ENCODE peak calls at places on chromosome 18, in ten cellular contexts. Y is stomach, I is B cell, E is brain microvascular endothelial cell, W is adrenal gland, C is fibroblast of pulmonary artery, N is mesothelial cell of epicardium, D is progenitor cell of endocrine pancreas, O is tibial artery, X is pancreas. B is an unnamed sample.

GRCh38 chr18:78803104-78803503 is 176.5 kb upstream of the SALL3 start:
- DNase-seq in Y (no peak), I (no peak), E (no peak), W (no peak), C (no peak), N (no peak), D (no peak), O (no peak), X (no peak), B (no peak)

GRCh38 chr18:44568986-44569385 is 111.7 kb upstream of the SETBP1 start:
- DNase-seq in Y (no peak), I (no peak), E (no peak), W (no peak), C (no peak), N (no peak), D (no peak), O (no peak), X (no peak), B (no peak)

GRCh38 chr18:39415471-39415870 is 1849.9 kb upstream of the CELF4 start:
- DNase-seq in Y (no peak), I (no peak), E (no peak), W (no peak), C (no peak), N (no peak), D (no peak), O (no peak), X (no peak), B (no peak)

GRCh38 chr18:78589916-78590437 is 389.6 kb upstream of the SALL3 start:
- DNase-seq in Y (no peak), I (no peak), E (no peak), W (no peak), C (no peak), N (no peak), D (no peak), O (no peak), X (no peak), B (no peak)

GRCh38 chr18:9612215-9612830 is 2.0 kb downstream of the PPP4R1 start:
- DNase-seq in Y (peak), I (peak), E (no peak), W (peak), C (peak), N (no peak), D (no peak), O (no peak), X (no peak), B (peak)

GRCh38 chr18:24552218-24552617 is 91.8 kb downstream of the HRH4 start:
- DNase-seq in Y (no peak), I (no peak), E (no peak), W (no peak), C (no peak), N (no peak), D (no peak), O (no peak), X (no peak), B (no peak)

GRCh38 chr18:78738076-78738690 is 241.4 kb upstream of the SALL3 start:
- DNase-seq in Y (no peak), I (peak), E (no peak), W (peak), C (no peak), N (no peak), D (no peak), O (no peak), X (no peak), B (peak)

GRCh38 chr18:73891572-73892421 is 255.8 kb downstream of the FBXO15 start:
- DNase-seq in Y (no peak), I (no peak), E (no peak), W (no peak), C (no peak), N (no peak), D (peak), O (no peak), X (no peak), B (peak)

GRCh38 chr18:79545255-79545654 is 134.3 kb upstream of the CTDP1 start:
- DNase-seq in Y (peak), I (no peak), E (no peak), W (no peak), C (no peak), N (no peak), D (no peak), O (no peak), X (no peak), B (no peak)

GRCh38 chr18:78900938-78901909 is 78.4 kb upstream of the SALL3 start:
- DNase-seq in Y (no peak), I (no peak), E (no peak), W (no peak), C (no peak), N (no peak), D (no peak), O (no peak), X (no peak), B (no peak)

GRCh38 chr18:9826666-9827065 is 59.1 kb upstream of the TXNDC2 start:
- DNase-seq in Y (no peak), I (no peak), E (no peak), W (no peak), C (no peak), N (no peak), D (no peak), O (no peak), X (no peak), B (no peak)

GRCh38 chr18:6729247-6730091 is at the start of gene ARHGAP28:
- DNase-seq in Y (peak), I (no peak), E (peak), W (peak), C (peak), N (peak), D (peak), O (peak), X (peak), B (peak)

GRCh38 chr18:78542204-78542603 is 437.4 kb upstream of the SALL3 start:
- DNase-seq in Y (peak), I (no peak), E (no peak), W (peak), C (no peak), N (no peak), D (no peak), O (peak), X (peak), B (no peak)

GRCh38 chr18:11005528-11005927 is 143.8 kb downstream of the PIEZO2 start:
- DNase-seq in Y (peak), I (no peak), E (peak), W (peak), C (peak), N (no peak), D (peak), O (no peak), X (peak), B (no peak)

GRCh38 chr18:46243095-46243494 is 138.9 kb downstream of the HAUS1 start:
- DNase-seq in Y (no peak), I (no peak), E (no peak), W (no peak), C (no peak), N (no peak), D (no peak), O (no peak), X (no peak), B (no peak)

GRCh38 chr18:9516437-9517064 is 41.2 kb downstream of the RALBP1 start:
- DNase-seq in Y (no peak), I (no peak), E (no peak), W (no peak), C (peak), N (no peak), D (no peak), O (no peak), X (no peak), B (no peak)

GRCh38 chr18:21897811-21898210 is 157.2 kb downstream of the MIB1 start:
- DNase-seq in Y (peak), I (no peak), E (peak), W (peak), C (peak), N (no peak), D (peak), O (peak), X (no peak), B (peak)

GRCh38 chr18:74390900-74391299 is 66.2 kb downstream of the DIPK1C start:
- DNase-seq in Y (no peak), I (no peak), E (no peak), W (no peak), C (no peak), N (no peak), D (no peak), O (no peak), X (no peak), B (no peak)

GRCh38 chr18:5518899-5519371 is 24.9 kb downstream of the EPB41L3 start:
- DNase-seq in Y (no peak), I (no peak), E (peak), W (peak), C (peak), N (no peak), D (no peak), O (no peak), X (no peak), B (no peak)

GRCh38 chr18:47413327-47413726 is 161.9 kb upstream of the SKOR2 start:
- DNase-seq in Y (peak), I (no peak), E (no peak), W (no peak), C (no peak), N (no peak), D (no peak), O (no peak), X (peak), B (no peak)

GRCh38 chr18:80246656-80247402 is 485 bp downstream of the PARD6G start:
- DNase-seq in Y (no peak), I (no peak), E (no peak), W (no peak), C (no peak), N (no peak), D (peak), O (no peak), X (peak), B (peak)

GRCh38 chr18:12359515-12359927 is 17.5 kb downstream of the AFG3L2 start:
- DNase-seq in Y (no peak), I (no peak), E (peak), W (no peak), C (peak), N (no peak), D (no peak), O (no peak), X (no peak), B (no peak)

GRCh38 chr18:6994053-6994452 is 123.5 kb downstream of the LAMA1 start:
- DNase-seq in Y (no peak), I (no peak), E (no peak), W (no peak), C (peak), N (no peak), D (no peak), O (no peak), X (no peak), B (peak)

GRCh38 chr18:8730080-8730827 is 24.9 kb downstream of the MTCL1 start:
- DNase-seq in Y (peak), I (no peak), E (peak), W (peak), C (peak), N (no peak), D (no peak), O (no peak), X (peak), B (no peak)

GRCh38 chr18:12038082-12038660 is 55.5 kb upstream of the ANKRD62 start:
- DNase-seq in Y (peak), I (no peak), E (no peak), W (peak), C (peak), N (no peak), D (no peak), O (no peak), X (peak), B (no peak)

GRCh38 chr18:73340135-73340934 is 472.5 kb upstream of the NETO1 start:
- DNase-seq in Y (no peak), I (no peak), E (peak), W (no peak), C (peak), N (no peak), D (no peak), O (no peak), X (peak), B (no peak)

GRCh38 chr18:79988925-79989361 is 580 bp upstream of the TXNL4A start:
- DNase-seq in Y (peak), I (no peak), E (peak), W (peak), C (peak), N (no peak), D (no peak), O (no peak), X (peak), B (peak)

GRCh38 chr18:66560092-66560491 is 43.8 kb downstream of the CDH19 start:
- DNase-seq in Y (no peak), I (no peak), E (peak), W (no peak), C (peak), N (no peak), D (no peak), O (no peak), X (no peak), B (no peak)

GRCh38 chr18:32383040-32383819 is 87.5 kb downstream of the GAREM1 start:
- DNase-seq in Y (no peak), I (no peak), E (peak), W (peak), C (peak), N (no peak), D (no peak), O (no peak), X (no peak), B (no peak)

GRCh38 chr18:71808576-71808975 is 735.6 kb downstream of the CBLN2 start:
- DNase-seq in Y (no peak), I (no peak), E (no peak), W (no peak), C (no peak), N (no peak), D (no peak), O (no peak), X (no peak), B (no peak)

GRCh38 chr18:67199993-67200617 is 316.4 kb downstream of the DSEL start:
- DNase-seq in Y (no peak), I (no peak), E (peak), W (no peak), C (peak), N (no peak), D (no peak), O (no peak), X (no peak), B (no peak)

GRCh38 chr18:32805354-32805753 is 32.5 kb upstream of the KLHL14 start:
- DNase-seq in Y (no peak), I (no peak), E (no peak), W (no peak), C (no peak), N (no peak), D (no peak), O (no peak), X (no peak), B (no peak)

GRCh38 chr18:77250926-77251729 is 1.5 kb downstream of the GALR1 start:
- DNase-seq in Y (no peak), I (no peak), E (no peak), W (no peak), C (peak), N (no peak), D (no peak), O (no peak), X (no peak), B (no peak)

GRCh38 chr18:12656671-12657047 is 1.2 kb downstream of the SPIRE1 start:
- DNase-seq in Y (no peak), I (no peak), E (no peak), W (no peak), C (peak), N (no peak), D (no peak), O (no peak), X (no peak), B (no peak)

GRCh38 chr18:27363918-27364317 is 178.8 kb upstream of the CHST9 start:
- DNase-seq in Y (no peak), I (no peak), E (no peak), W (no peak), C (peak), N (no peak), D (no peak), O (no peak), X (no peak), B (no peak)

DNA sequence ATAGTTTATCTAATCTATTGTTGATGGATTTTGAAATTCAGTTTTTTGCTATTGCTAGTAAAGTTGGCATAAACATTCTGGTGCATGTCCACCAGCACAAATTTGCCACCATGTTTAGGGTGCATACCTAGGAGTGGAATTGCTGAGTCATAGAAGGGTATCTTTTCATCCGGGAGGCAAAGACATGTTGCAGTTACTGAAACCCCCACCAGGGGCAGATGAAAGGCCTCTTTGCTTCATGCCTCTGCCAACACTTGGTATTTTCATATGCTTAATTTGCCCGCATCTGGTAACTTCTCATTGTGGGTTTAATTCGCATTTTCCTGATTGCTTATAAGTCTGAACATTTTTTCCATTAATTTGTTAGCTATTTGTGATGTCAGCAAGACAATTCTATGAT is 8.2 kb downstream of the DCC start:
- DNase-seq in Y (no peak), I (no peak), E (no peak), W (no peak), C (peak), N (no peak), D (no peak), O (no peak), X (no peak), B (peak)
- TF ChIP-seq CTCF in Y (no peak), I (no peak), E (peak), W (no peak), C (peak), N (peak), D (peak), O (no peak), X (no peak), B (peak)

DNA sequence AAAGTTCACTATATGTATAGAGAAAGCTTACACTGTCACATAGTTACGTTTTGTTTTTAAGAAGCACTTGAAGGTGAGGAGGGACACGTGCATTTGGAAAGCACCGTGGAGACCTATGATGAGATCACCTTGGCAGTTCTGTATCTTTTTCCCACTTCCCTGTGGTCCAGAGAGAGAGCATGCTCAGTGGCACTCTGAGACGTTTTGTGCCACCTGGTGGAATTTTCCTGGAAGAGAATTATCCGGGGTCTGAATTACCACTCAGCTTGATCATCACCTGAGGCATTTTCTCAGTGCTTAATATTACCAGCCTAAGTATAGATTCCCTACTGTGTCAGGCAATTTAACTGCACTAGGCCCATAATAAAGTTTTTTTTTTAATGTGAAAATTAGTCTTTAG is 469.4 kb upstream of the SMIM21 start:
- DNase-seq in Y (no peak), I (no peak), E (no peak), W (no peak), C (no peak), N (no peak), D (no peak), O (no peak), X (no peak), B (peak)
- TF ChIP-seq CTCF in Y (no peak), I (no peak), E (no peak), W (no peak), C (no peak), N (no peak), D (peak), O (no peak), X (no peak), B (peak)

GRCh38 chr18:54622084-54622483 is 31.0 kb downstream of the DYNAP start:
- DNase-seq in Y (no peak), I (no peak), E (no peak), W (no peak), C (no peak), N (no peak), D (no peak), O (no peak), X (no peak), B (no peak)
- TF ChIP-seq CTCF in Y (no peak), I (no peak), E (no peak), W (no peak), C (peak), N (peak), D (peak), O (no peak), X (no peak), B (no peak)

DNA sequence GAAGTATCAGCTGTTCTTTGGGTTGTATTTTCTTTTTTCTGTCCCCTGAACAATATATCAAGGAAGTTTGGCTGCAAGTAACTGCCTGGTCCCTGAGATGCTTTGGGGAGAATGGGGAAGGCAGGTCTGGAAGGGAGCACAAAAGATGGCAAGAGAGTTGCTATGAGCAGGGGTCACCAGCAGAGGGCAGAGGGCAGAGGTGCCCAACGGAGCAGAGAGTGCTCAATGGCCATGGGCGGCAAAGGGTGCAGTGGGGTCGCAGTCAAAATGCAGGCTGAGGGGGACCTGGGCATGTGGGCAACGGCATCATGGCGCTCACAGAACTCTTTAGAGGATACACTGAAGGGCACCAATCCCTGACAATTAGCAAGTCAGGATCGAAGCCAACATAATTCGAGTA is 107.7 kb upstream of the ATP8B1 start:
- DNase-seq in Y (no peak), I (no peak), E (no peak), W (no peak), C (no peak), N (no peak), D (no peak), O (no peak), X (no peak), B (peak)
- TF ChIP-seq CTCF in Y (no peak), I (no peak), E (peak), W (no peak), C (peak), N (no peak), D (peak), O (no peak), X (no peak), B (peak)

GRCh38 chr18:3970929-3971328 is 484.2 kb downstream of the DLGAP1 start:
- DNase-seq in Y (no peak), I (no peak), E (no peak), W (peak), C (no peak), N (no peak), D (no peak), O (no peak), X (no peak), B (no peak)
- TF ChIP-seq CTCF in Y (no peak), I (no peak), E (peak), W (peak), C (no peak), N (no peak), D (peak), O (no peak), X (no peak), B (peak)

GRCh38 chr18:3596324-3597158 is 146.6 kb downstream of the TGIF1 start:
- DNase-seq in Y (peak), I (peak), E (peak), W (peak), C (peak), N (no peak), D (no peak), O (peak), X (no peak), B (peak)
- TF ChIP-seq CTCF in Y (no peak), I (peak), E (peak), W (peak), C (peak), N (no peak), D (no peak), O (no peak), X (no peak), B (peak)

GRCh38 chr18:70319185-70319584 is 30.3 kb downstream of the SOCS6 start:
- DNase-seq in Y (no peak), I (no peak), E (no peak), W (no peak), C (no peak), N (no peak), D (no peak), O (no peak), X (no peak), B (no peak)
- TF ChIP-seq CTCF in Y (no peak), I (no peak), E (no peak), W (no peak), C (no peak), N (no peak), D (no peak), O (no peak), X (no peak), B (no peak)

GRCh38 chr18:62802523-62802922 is 87.2 kb downstream of the PHLPP1 start:
- DNase-seq in Y (no peak), I (no peak), E (no peak), W (no peak), C (peak), N (no peak), D (no peak), O (no peak), X (no peak), B (no peak)
- TF ChIP-seq CTCF in Y (no peak), I (no peak), E (peak), W (no peak), C (peak), N (no peak), D (no peak), O (no peak), X (no peak), B (no peak)

GRCh38 chr18:49335677-49336076 is 124.8 kb downstream of the DYM start:
- DNase-seq in Y (no peak), I (no peak), E (no peak), W (no peak), C (no peak), N (no peak), D (no peak), O (no peak), X (no peak), B (peak)
- TF ChIP-seq CTCF in Y (no peak), I (no peak), E (peak), W (no peak), C (no peak), N (no peak), D (peak), O (no peak), X (no peak), B (peak)

DNA sequence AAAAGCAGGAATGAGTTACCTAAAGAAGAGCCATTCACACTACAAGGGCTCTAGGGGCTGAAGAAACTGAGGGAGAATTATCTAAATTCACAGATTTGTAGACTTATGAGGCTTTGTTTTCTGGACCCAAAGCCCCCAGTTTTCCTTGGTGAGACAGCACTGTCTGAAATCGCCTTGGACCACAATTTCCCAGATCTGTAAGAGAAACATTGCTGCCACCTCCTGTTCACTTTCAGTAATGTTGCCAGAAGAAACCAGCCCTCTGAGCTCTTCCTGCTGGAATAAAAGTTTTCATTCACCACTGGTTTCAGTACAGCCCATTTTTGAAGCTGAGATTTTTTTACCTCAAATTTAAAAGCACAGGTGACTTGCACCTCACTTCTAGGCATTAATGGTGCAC is 169.2 kb downstream of the CDH20 start:
- DNase-seq in Y (no peak), I (no peak), E (peak), W (peak), C (peak), N (no peak), D (peak), O (peak), X (no peak), B (peak)
- TF ChIP-seq CTCF in Y (peak), I (peak), E (peak), W (peak), C (peak), N (peak), D (peak), O (peak), X (peak), B (peak)

B was measured in WERI-Rb-1.